ENCODE peak calls at places on chromosomes 2 and 18, in five cellular contexts. B, X, M, R and H are unnamed samples.

GRCh38 chr2:177998006-177998405 is 74.6 kb downstream of the PDE11A start:
- DNase-seq in B (peak; percentile 14), X (no peak), M (no peak), R (no peak), H (no peak)

GRCh38 chr2:28137221-28137620 is 246.7 kb downstream of the BABAM2 start:
- DNase-seq in B (no peak), X (no peak), M (no peak), R (peak; percentile 29), H (no peak)

GRCh38 chr2:109032229-109032800 is 43.3 kb upstream of the EDAR start:
- DNase-seq in B (no peak), X (peak; percentile 45), M (peak; percentile 17), R (no peak), H (no peak)

GRCh38 chr2:63734510-63734909 is 107.2 kb upstream of the UGP2 start:
- DNase-seq in B (no peak), X (no peak), M (no peak), R (no peak), H (no peak)

GRCh38 chr18:9707381-9708056 is 582 bp upstream of the RAB31 start:
- DNase-seq in B (no peak), X (no peak), M (no peak), R (no peak), H (no peak)

GRCh38 chr2:121279476-121279875 is 5.5 kb downstream of the TFCP2L1 start:
- DNase-seq in B (no peak), X (no peak), M (no peak), R (no peak), H (no peak)

GRCh38 chr18:76432970-76433767 is 61.9 kb downstream of the ZNF516 start:
- DNase-seq in B (no peak), X (no peak), M (no peak), R (no peak), H (no peak)

GRCh38 chr18:7950380-7951143 is 383.4 kb downstream of the PTPRM start:
- DNase-seq in B (peak; percentile 3), X (peak; percentile 43), M (no peak), R (no peak), H (no peak)

GRCh38 chr2:111668741-111669140 is 215.3 kb downstream of the ANAPC1 start:
- DNase-seq in B (no peak), X (no peak), M (no peak), R (no peak), H (no peak)

GRCh38 chr18:44777429-44778192 is 96.9 kb downstream of the SETBP1 start:
- DNase-seq in B (no peak), X (no peak), M (no peak), R (peak; percentile 57), H (no peak)

GRCh38 chr2:196309646-196310045 is 138.3 kb upstream of the STK17B start:
- DNase-seq in B (no peak), X (no peak), M (no peak), R (no peak), H (no peak)

GRCh38 chr18:6044773-6045172 is 149.5 kb upstream of the TMEM200C start:
- DNase-seq in B (no peak), X (no peak), M (no peak), R (no peak), H (no peak)

GRCh38 chr2:221494556-221494955 is 77.5 kb downstream of the EPHA4 start:
- DNase-seq in B (no peak), X (no peak), M (no peak), R (no peak), H (no peak)

GRCh38 chr2:144572977-144573376 is 53.1 kb upstream of the ZEB2 start:
- DNase-seq in B (no peak), X (no peak), M (no peak), R (no peak), H (no peak)

GRCh38 chr2:216012133-216012829 is 1.1 kb downstream of the MREG start:
- DNase-seq in B (peak; percentile 37), X (no peak), M (no peak), R (no peak), H (no peak)

GRCh38 chr2:235600406-235600805 is 106.6 kb downstream of the AGAP1 start:
- DNase-seq in B (no peak), X (no peak), M (no peak), R (no peak), H (no peak)

GRCh38 chr2:239693330-239693729 is 292.5 kb upstream of the HDAC4 start:
- DNase-seq in B (no peak), X (no peak), M (no peak), R (no peak), H (peak; percentile 24)

GRCh38 chr2:224147174-224147573 is 108.1 kb upstream of the SERPINE2 start:
- DNase-seq in B (no peak), X (no peak), M (no peak), R (no peak), H (no peak)

GRCh38 chr2:100393362-100393761 is 24.1 kb downstream of the CHST10 start:
- DNase-seq in B (no peak), X (no peak), M (no peak), R (no peak), H (no peak)

GRCh38 chr2:16525265-16525887 is 140.3 kb downstream of the CYRIA start:
- DNase-seq in B (no peak), X (peak; percentile 15), M (no peak), R (peak; percentile 36), H (no peak)